ENCODE peak calls at places on chromosomes 2 and 18, in eight cellular contexts. I is GM12878, O is adrenal gland, B is A673, M is esophagus squamous epithelium, S is lower lobe of right lung, L is spleen, P is colonic mucosa. N is an unnamed sample.

GRCh38 chr2:97775074-97775473 is 61.7 kb downstream of the ZAP70 start:
- DNase-seq in I (no peak), O (no peak), B (no peak), M (no peak), S (no peak), L (no peak), P (no peak), N (no peak)

GRCh38 chr2:207008105-207008990 is 69.0 kb downstream of the CPO start:
- DNase-seq in I (no peak), O (no peak), B (peak; percentile 25), M (no peak), S (no peak), L (no peak), P (no peak), N (no peak)

GRCh38 chr2:172333206-172333605 is 94.2 kb upstream of the ITGA6 start:
- DNase-seq in I (no peak), O (no peak), B (no peak), M (no peak), S (no peak), L (no peak), P (no peak), N (no peak)

GRCh38 chr2:13006407-13006806 is 289.7 kb downstream of the TRIB2 start:
- DNase-seq in I (no peak), O (no peak), B (peak; percentile 35), M (no peak), S (no peak), L (no peak), P (no peak), N (no peak)

GRCh38 chr2:130759906-130760753 is 4.8 kb downstream of the AMER3 start:
- DNase-seq in I (no peak), O (no peak), B (no peak), M (no peak), S (no peak), L (no peak), P (no peak), N (no peak)

GRCh38 chr2:164705412-164706167 is 84.3 kb upstream of the GRB14 start:
- DNase-seq in I (no peak), O (no peak), B (no peak), M (no peak), S (peak; percentile 58), L (no peak), P (no peak), N (no peak)

GRCh38 chr2:3535794-3536681 is 16.7 kb upstream of the ADI1 start:
- DNase-seq in I (no peak), O (peak; percentile 88), B (peak; percentile 48), M (peak; percentile 15), S (peak; percentile 59), L (peak; percentile 86), P (peak; percentile 36), N (no peak)

GRCh38 chr2:43455735-43456642 is 139.8 kb downstream of the THADA start:
- DNase-seq in I (peak; percentile 35), O (no peak), B (no peak), M (no peak), S (no peak), L (no peak), P (no peak), N (peak; percentile 48)

GRCh38 chr2:64624108-64624610 is 29.6 kb downstream of the SERTAD2 start:
- DNase-seq in I (no peak), O (no peak), B (no peak), M (no peak), S (no peak), L (no peak), P (no peak), N (no peak)

GRCh38 chr18:2002604-2003003 is 568.7 kb downstream of the METTL4 start:
- DNase-seq in I (no peak), O (no peak), B (no peak), M (no peak), S (no peak), L (no peak), P (no peak), N (no peak)

DNA sequence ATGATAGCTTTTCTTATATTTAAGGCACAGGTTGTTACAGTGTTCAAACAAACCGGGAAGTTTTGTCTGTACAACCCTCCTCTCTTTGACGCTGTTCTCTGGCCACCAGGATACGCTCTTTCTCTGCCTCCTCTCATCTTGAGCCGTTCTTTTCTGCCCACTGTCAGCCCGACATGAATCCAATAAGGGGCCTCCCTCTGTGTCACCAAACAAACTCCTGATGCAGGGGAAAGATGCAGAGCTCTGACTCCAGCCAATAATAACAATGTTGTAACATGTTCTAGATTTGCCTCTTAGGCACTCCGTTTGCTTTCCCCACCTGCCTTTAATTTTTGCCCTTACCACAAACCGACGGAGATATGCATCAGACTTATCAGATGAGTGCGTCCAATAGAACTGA is 449.3 kb downstream of the SLC4A3 start:
- DNase-seq in I (no peak), O (no peak), B (peak; percentile 26), M (no peak), S (no peak), L (no peak), P (no peak), N (no peak)
- TF ChIP-seq CTCF in I (no peak), O (no peak), B (peak; percentile 13), M (no peak), S (no peak), L (no peak), P (no peak), N (no peak)

GRCh38 chr2:143918465-143918989 is 601.4 kb downstream of the ZEB2 start:
- DNase-seq in I (no peak), O (no peak), B (no peak), M (no peak), S (no peak), L (no peak), P (no peak), N (no peak)
- H3K36me3 ChIP-seq in I (no peaks in the 10 kb centered on the region), O (no peaks in the 10 kb centered on the region), B (no peaks in the 10 kb centered on the region), M (no peaks in the 10 kb centered on the region), S (no peaks in the 10 kb centered on the region), L (no peaks in the 10 kb centered on the region), P (no peaks in the 10 kb centered on the region), N (no peaks in the 10 kb centered on the region)

GRCh38 chr2:42132966-42133641 is 36.0 kb upstream of the EML4 start:
- DNase-seq in I (peak; percentile 65), O (peak; percentile 96), B (peak; percentile 94), M (peak; percentile 62), S (peak; percentile 85), L (peak; percentile 95), P (peak; percentile 88), N (peak; percentile 80)
- H3K4me3 ChIP-seq in I (peak overlapping the region; percentile 18), O (peak overlapping the region; percentile 23), B (no peak overlapping the region), M (peak overlapping the region; percentile 55), S (peak overlapping the region; percentile 25), L (peak overlapping the region; percentile 35), P (no peak overlapping the region), N (peak overlapping the region; percentile 5)

GRCh38 chr2:142602418-142602989 is 275.0 kb upstream of the KYNU start:
- DNase-seq in I (no peak), O (no peak), B (no peak), M (no peak), S (no peak), L (no peak), P (no peak), N (no peak)

GRCh38 chr2:142601794-142602193 is 275.7 kb upstream of the KYNU start:
- DNase-seq in I (no peak), O (no peak), B (peak; percentile 64), M (no peak), S (no peak), L (no peak), P (no peak), N (no peak)

GRCh38 chr2:142599504-142599903 is 278.0 kb upstream of the KYNU start:
- DNase-seq in I (no peak), O (no peak), B (no peak), M (no peak), S (no peak), L (no peak), P (no peak), N (no peak)

DNA sequence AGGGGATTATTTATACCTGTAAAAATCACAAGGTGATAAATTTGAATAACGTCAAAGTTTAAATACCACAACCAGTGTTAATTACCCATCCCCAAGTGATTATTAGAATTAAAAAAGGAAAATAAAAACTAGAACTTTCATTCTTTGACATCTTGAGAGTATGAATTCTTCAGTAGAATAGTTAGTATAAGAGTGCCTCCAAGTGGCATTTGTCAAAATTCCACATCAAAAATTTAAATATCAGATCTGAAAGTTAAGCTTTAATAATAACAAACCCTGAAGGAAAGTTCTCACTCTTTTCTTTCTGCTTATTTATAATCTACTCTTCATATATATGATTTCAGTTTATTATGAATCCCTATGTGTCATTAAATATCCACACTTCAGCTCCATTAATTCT is 273.7 kb upstream of the KYNU start:
- DNase-seq in I (no peak), O (no peak), B (peak; percentile 57), M (no peak), S (no peak), L (no peak), P (no peak), N (no peak)
- TF ChIP-seq CTCF in I (no peak), O (peak; percentile 26), B (peak; percentile 71), M (no peak), S (no peak), L (no peak), P (no peak), N (peak; percentile 12)

DNA sequence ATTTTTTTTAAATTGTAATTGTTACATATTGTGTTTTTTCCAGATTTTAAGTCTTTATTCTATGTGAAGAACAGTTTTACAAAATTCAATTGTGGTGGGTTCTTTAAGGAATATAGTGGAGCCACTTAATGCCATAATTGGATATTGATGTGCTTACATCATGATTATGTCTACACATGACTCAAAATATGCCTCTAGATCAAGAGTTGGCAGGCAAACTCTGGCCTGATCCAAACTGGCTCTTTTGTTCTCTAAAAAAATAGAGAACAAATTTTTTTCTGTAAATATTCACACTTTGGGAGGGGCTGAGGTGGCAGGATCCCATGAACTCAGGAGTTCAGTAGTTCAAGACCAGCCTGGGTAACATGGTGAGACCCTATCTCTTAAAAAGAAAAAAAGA is 8.3 kb downstream of the EHBP1 start:
- DNase-seq in I (no peak), O (no peak), B (no peak), M (no peak), S (no peak), L (no peak), P (no peak), N (no peak)
- H3K36me3 ChIP-seq in I (no peaks in the 10 kb centered on the region), O (no peaks in the 10 kb centered on the region), B (peaks cover 5% of the 10 kb centered on the region), M (no peaks in the 10 kb centered on the region), S (peaks cover 8% of the 10 kb centered on the region), L (no peaks in the 10 kb centered on the region), P (no peaks in the 10 kb centered on the region), N (no peaks in the 10 kb centered on the region)

GRCh38 chr2:176189666-176190641 is 1.5 kb downstream of the HOXD1 start:
- DNase-seq in I (no peak), O (no peak), B (no peak), M (no peak), S (no peak), L (no peak), P (no peak), N (no peak)

GRCh38 chr2:176188218-176188968 is at the start of gene HOXD1:
- DNase-seq in I (no peak), O (peak; percentile 46), B (peak; percentile 52), M (no peak), S (peak; percentile 78), L (no peak), P (peak; percentile 87), N (no peak)

GRCh38 chr2:176186024-176186423 is 2.4 kb upstream of the HOXD1 start:
- DNase-seq in I (no peak), O (no peak), B (no peak), M (no peak), S (no peak), L (no peak), P (no peak), N (no peak)

GRCh38 chr2:176187306-176188217 is 906 bp upstream of the HOXD1 start:
- DNase-seq in I (no peak), O (no peak), B (peak; percentile 38), M (no peak), S (no peak), L (no peak), P (peak; percentile 60), N (no peak)

GRCh38 chr2:176188969-176189665 is 649 bp downstream of the HOXD1 start:
- DNase-seq in I (no peak), O (no peak), B (no peak), M (no peak), S (peak; percentile 52), L (no peak), P (no peak), N (no peak)
- H3K4me3 ChIP-seq in I (no peak overlapping the region), O (peak overlapping the region; percentile 78), B (peak overlapping the region; percentile 62), M (peak overlapping the region; percentile 71), S (peak overlapping the region; percentile 63), L (peak overlapping the region; percentile 77), P (peak overlapping the region; percentile 76), N (no peak overlapping the region)